ENCODE peak calls at places on chromosome 7, in four cellular contexts. X is right cardiac atrium; J is MM.1S; V is CD8-positive, alpha-beta memory T cell. H is an unnamed sample. For H3K4me1, the result is how much of the 10 kb centered on the place peaks cover.

GRCh38 chr7:193538-194256 is 1.3 kb downstream of the FAM20C start:
- DNase-seq in X (no peak), J (no peak), V (no peak), H (no peak)

GRCh38 chr7:1843271-1843861 is 173.3 kb downstream of the ELFN1 start:
- DNase-seq in X (peak), J (no peak), V (peak), H (no peak)

GRCh38 chr7:70477051-70478010 is 654.6 kb upstream of the GALNT17 start:
- DNase-seq in X (no peak), J (no peak), V (no peak), H (peak)

GRCh38 chr7:139946539-139946938 is 116.2 kb downstream of the PARP12 start:
- DNase-seq in X (no peak), J (no peak), V (no peak), H (no peak)

GRCh38 chr7:143015102-143015501 is 11.8 kb downstream of the OR9A2 start:
- DNase-seq in X (no peak), J (peak), V (no peak), H (no peak)

GRCh38 chr7:15086171-15086745 is 183.7 kb upstream of the DGKB start:
- DNase-seq in X (no peak), J (no peak), V (no peak), H (no peak)

GRCh38 chr7:35519971-35520809 is 174.7 kb downstream of the HERPUD2 start:
- DNase-seq in X (peak), J (peak), V (peak), H (peak)

GRCh38 chr7:6385110-6385792 is 62.5 kb downstream of the DAGLB start:
- DNase-seq in X (no peak), J (no peak), V (no peak), H (no peak)

GRCh38 chr7:815284-816216 is 16.7 kb upstream of the SUN1 start:
- DNase-seq in X (peak), J (no peak), V (no peak), H (peak)

GRCh38 chr7:127632276-127632910 is 14.5 kb upstream of the PAX4 start:
- DNase-seq in X (no peak), J (no peak), V (no peak), H (no peak)

GRCh38 chr7:139192014-139192706 is 38.9 kb upstream of the UBN2 start:
- DNase-seq in X (no peak), J (no peak), V (no peak), H (no peak)

GRCh38 chr7:47669178-47669878 is 87.4 kb upstream of the TNS3 start:
- DNase-seq in X (peak), J (peak), V (no peak), H (peak)

GRCh38 chr7:35781200-35781701 is 19.6 kb upstream of the SEPTIN7 start:
- DNase-seq in X (no peak), J (no peak), V (no peak), H (no peak)

DNA sequence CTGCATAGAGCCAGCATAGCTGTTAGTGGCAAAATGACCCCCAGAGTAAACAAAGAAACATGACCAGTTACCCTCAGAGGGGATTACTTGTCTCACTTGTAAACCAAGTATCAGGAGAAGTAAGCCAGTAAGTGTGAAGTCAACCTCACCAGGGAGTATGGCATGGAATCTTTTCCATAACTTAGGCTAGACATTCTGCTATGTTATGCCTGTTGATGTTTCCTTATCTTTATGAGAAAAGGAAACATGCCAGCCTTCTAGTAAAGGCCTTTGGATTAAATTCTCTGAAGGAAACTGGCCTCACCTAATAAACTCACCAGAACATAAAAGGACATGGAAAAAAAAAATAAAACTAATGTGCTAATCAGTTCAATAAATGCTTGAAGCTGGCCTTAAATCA is 87.7 kb downstream of the SEM1 start:
- DNase-seq in X (no peak), J (no peak), V (no peak), H (no peak)
- H3K27ac ChIP-seq in X (no peak), J (no peak), V (no peak), H (no peak)

DNA sequence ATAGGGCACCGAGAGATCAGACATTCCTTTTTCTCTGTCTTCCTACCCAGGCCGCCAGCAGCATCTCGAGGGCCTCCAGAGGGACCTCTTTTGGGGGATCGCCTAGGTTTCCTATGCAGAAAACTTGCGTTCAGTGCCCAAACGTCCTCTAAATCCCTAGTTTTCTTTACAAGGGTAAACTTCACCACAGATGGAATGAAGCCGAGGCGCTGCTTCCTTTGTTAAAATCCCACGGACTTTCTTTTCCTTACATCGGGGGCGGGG is 982 bp downstream of the RHEB start:
- DNase-seq in X (no peak), J (peak), V (no peak), H (no peak)
- H3K4me1 ChIP-seq in X (under half), J (under half), V (under half), H (under half)

GRCh38 chr7:114986181-114986800 is 64.4 kb downstream of the MDFIC start:
- DNase-seq in X (no peak), J (no peak), V (no peak), H (no peak)
- H3K27ac ChIP-seq in X (no peak), J (no peak), V (no peak), H (no peak)

DNA sequence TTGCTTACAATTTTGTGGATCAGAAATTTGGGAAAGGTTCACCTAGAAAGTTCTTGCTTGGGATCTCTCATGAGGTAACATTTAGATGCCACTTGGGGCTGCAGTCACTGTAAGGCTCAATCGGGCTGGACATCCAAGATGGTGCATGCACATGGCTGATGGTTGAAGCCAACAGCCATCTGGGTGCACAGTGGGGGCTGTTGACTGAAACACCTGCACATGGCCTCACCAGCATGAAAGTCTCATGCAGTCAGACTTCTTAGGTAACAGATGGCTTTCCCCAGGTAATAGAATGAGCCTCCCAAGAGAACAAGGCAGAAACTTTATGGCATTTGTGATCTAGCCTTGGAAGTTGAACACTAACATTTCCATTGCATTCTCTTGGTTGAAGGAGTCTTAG is 740.7 kb upstream of the AUTS2 start:
- DNase-seq in X (no peak), J (no peak), V (no peak), H (no peak)
- H3K4me1 ChIP-seq in X (under half), J (under half), V (under half), H (under half)

DNA sequence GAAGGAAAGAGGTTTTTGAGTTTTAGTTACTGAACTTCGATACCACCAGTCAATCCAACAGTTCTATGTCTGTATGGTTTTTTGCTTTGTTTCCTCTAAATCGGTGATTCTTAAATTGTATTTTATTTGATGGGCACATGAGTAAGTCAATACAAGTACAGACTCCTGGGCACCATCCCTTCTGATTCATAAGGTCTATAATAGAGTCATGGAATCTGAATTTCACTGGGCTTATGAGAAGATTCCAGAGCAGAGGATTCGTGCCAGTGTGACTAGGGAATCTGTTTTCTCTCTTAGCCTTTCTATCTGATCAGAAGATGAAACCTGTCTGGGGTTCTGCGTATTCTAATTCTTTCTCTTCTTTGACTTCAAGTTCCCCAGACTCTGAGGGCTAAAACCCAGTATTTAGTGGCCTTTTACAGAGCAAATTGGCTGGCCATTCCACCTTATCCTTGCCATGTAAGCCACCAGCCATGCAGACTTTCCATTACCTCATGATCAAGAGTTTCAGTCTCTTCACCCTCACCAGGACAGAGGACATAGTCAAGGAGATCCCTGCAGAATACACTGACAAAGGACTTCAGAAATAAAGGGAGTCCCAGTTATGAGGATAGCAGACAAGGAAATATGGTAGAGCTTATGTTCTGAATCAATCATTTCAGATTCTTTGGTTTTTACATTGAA is 1080.6 kb upstream of the C7orf33 start:
- DNase-seq in X (no peak), J (no peak), V (no peak), H (no peak)
- H3K27ac ChIP-seq in X (no peak), J (no peak), V (no peak), H (no peak)

GRCh38 chr7:101099969-101100781 is 14.9 kb downstream of the TRIM56 start:
- DNase-seq in X (peak), J (peak), V (no peak), H (peak)

GRCh38 chr7:101104193-101104713 is 19.0 kb downstream of the TRIM56 start:
- DNase-seq in X (no peak), J (no peak), V (no peak), H (no peak)

GRCh38 chr7:101097561-101097960 is 12.3 kb downstream of the TRIM56 start:
- DNase-seq in X (no peak), J (no peak), V (no peak), H (no peak)

GRCh38 chr7:101104799-101105198 is 19.5 kb downstream of the TRIM56 start:
- DNase-seq in X (no peak), J (no peak), V (no peak), H (no peak)

DNA sequence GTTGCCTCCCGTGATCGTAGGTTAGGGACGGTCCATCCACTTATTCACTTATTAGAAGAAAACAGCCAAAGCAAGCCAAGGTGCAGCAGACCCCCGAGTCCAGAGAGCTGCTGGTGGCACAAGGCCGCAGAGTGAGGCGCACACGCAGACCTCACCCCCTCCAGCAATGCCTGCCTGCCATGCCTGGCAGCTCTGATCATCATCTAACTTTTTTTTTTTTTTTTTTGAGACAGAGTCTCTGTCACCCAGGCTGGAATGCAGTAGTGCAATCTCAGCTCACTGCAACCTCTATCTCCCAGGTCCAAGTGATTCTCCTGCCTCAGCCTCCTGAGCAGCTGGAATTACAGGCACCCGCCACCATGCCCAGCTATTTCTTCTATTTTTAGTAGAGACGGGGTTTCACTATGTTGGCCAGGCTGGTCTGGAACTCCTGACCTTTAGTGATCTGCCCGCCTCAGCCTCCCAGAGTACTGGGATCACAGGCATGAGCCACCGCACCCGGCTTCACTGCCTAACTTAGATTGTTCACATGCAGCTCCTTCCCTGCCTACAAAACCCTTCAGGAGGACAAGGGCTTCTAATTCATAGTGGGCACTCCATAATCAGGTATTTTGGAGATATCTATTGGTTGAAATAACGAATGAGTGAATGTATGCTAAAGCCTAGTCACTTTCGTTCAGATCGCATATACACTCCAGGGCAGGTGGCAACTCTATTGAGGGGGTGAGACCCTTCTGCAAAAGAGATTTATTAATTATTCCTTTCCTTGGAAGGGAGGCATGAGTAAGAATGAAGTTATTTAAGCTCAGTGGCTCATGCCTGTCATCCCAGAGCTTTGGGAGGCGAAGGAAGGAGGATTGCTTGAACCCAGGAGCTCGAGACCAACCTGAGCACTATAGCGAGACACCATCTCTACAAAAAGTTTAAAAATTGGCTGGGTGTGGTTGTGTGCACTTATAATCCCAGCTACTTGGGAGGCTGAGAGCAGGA is 15.9 kb downstream of the TRIM56 start:
- DNase-seq in X (no peak), J (no peak), V (no peak), H (no peak)
- H3K4me1 ChIP-seq in X (under half), J (under half), V (under half), H (under half)

GRCh38 chr7:107615910-107616680 is 36.0 kb downstream of the BCAP29 start:
- DNase-seq in X (no peak), J (no peak), V (no peak), H (no peak)

GRCh38 chr7:107613439-107613838 is 33.4 kb downstream of the BCAP29 start:
- DNase-seq in X (no peak), J (no peak), V (no peak), H (no peak)

GRCh38 chr7:107610353-107610752 is 30.3 kb downstream of the BCAP29 start:
- DNase-seq in X (no peak), J (no peak), V (no peak), H (no peak)

GRCh38 chr7:107614425-107614824 is 34.4 kb downstream of the BCAP29 start:
- DNase-seq in X (no peak), J (no peak), V (no peak), H (no peak)

GRCh38 chr7:107613948-107614347 is 33.9 kb downstream of the BCAP29 start:
- DNase-seq in X (no peak), J (no peak), V (no peak), H (no peak)
- H3K27ac ChIP-seq in X (no peak), J (no peak), V (no peak), H (no peak)

GRCh38 chr7:82164813-82165212 is 278.8 kb downstream of the CACNA2D1 start:
- DNase-seq in X (peak), J (no peak), V (no peak), H (peak)

GRCh38 chr7:82166666-82167065 is 276.9 kb downstream of the CACNA2D1 start:
- DNase-seq in X (no peak), J (no peak), V (no peak), H (no peak)

GRCh38 chr7:82167568-82168314 is 275.8 kb downstream of the CACNA2D1 start:
- DNase-seq in X (no peak), J (no peak), V (no peak), H (no peak)

GRCh38 chr7:82164410-82164809 is 279.2 kb downstream of the CACNA2D1 start:
- DNase-seq in X (no peak), J (no peak), V (no peak), H (no peak)

GRCh38 chr7:82163586-82163985 is 280.0 kb downstream of the CACNA2D1 start:
- DNase-seq in X (no peak), J (no peak), V (no peak), H (no peak)
- H3K4me1 ChIP-seq in X (under half), J (under half), V (under half), H (under half)

DNA sequence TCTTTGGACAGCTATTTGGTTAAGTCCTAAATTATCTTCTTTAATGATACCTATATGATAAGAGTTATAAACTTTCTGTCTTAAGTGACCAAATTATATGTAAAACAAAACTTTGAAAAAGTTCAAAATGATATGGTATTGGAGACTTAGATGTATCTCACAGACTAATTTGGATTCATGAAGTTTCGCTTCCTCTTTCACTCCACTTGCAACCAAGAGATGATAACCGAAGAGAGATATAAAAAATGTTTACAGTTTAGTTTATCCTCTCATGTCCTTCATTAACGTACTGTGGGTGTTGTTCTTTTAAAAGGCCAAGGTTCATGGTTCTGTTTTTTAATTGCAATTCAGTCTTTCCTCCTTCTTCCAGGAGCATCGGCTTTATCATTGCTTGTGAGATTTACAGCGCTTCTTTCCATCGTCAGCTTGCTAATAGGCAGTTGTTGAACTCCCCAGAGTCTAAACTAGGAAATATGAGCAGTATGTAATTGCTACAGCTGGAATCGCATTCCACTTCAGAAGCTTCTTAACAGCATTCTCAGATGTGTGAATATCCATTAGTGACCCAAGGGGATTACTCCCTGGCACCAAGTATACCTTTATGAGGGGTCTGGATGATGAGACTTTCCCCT is 75.9 kb upstream of the HGF start:
- DNase-seq in X (no peak), J (peak), V (no peak), H (no peak)
- H3K27ac ChIP-seq in X (no peak), J (peak), V (no peak), H (no peak)

DNA sequence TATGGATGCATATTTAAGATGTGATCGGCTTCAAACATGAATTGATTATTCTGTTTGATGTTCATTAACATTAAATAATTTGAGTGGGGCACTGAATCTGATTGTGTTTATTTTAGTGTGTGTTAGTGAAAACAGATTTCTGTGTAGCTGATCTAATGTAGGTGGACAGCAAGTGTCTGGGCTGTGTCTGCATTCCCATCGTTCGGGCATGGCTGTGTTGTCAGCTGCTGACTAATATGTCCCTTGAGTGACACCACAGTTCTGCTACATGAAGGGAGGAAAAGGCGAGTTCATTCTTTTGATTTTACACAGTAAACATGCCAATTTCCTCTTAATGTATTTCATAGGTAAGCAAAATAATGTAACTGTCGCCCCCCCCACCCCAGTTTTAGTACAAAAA is 203.0 kb downstream of the CNTNAP2 start:
- DNase-seq in X (no peak), J (no peak), V (no peak), H (no peak)
- H3K4me1 ChIP-seq in X (under half), J (under half), V (under half), H (under half)

H was measured in testis.